ENCODE peak calls at places on chromosomes 7 and 10, in six cellular contexts. One of them, this sample, is unnamed.

GRCh38 chr7:70458195-70458695 is 673.7 kb upstream of the GALNT17 start:
- DNase-seq in A549: no peak
- DNase-seq in IMR-90: no peak
- DNase-seq in prostate gland: no peak
- DNase-seq in heart right ventricle: no peak
- DNase-seq in ovary: no peak
- DNase-seq in this sample: no peak

GRCh38 chr10:28761084-28761875 is 84.0 kb downstream of the BAMBI start:
- DNase-seq in A549: no peak
- DNase-seq in IMR-90: no peak
- DNase-seq in prostate gland: no peak
- DNase-seq in heart right ventricle: no peak
- DNase-seq in ovary: no peak
- DNase-seq in this sample: no peak

GRCh38 chr7:6495597-6496262 is 48.0 kb upstream of the DAGLB start:
- DNase-seq in A549: no peak
- DNase-seq in IMR-90: peak; percentile 45
- DNase-seq in prostate gland: no peak
- DNase-seq in heart right ventricle: no peak
- DNase-seq in ovary: no peak
- DNase-seq in this sample: no peak

GRCh38 chr10:77087406-77087805 is 550.2 kb downstream of the KCNMA1 start:
- DNase-seq in A549: no peak
- DNase-seq in IMR-90: peak; percentile 66
- DNase-seq in prostate gland: no peak
- DNase-seq in heart right ventricle: no peak
- DNase-seq in ovary: no peak
- DNase-seq in this sample: no peak

GRCh38 chr7:4416436-4417092 is 265.5 kb upstream of the FOXK1 start:
- DNase-seq in A549: no peak
- DNase-seq in IMR-90: no peak
- DNase-seq in prostate gland: peak; percentile 5
- DNase-seq in heart right ventricle: no peak
- DNase-seq in ovary: no peak
- DNase-seq in this sample: no peak

GRCh38 chr7:151794508-151795167 is 82.3 kb downstream of the PRKAG2 start:
- DNase-seq in A549: no peak
- DNase-seq in IMR-90: peak; percentile 10
- DNase-seq in prostate gland: no peak
- DNase-seq in heart right ventricle: no peak
- DNase-seq in ovary: no peak
- DNase-seq in this sample: peak; percentile 55

GRCh38 chr10:543131-543530 is 146.3 kb downstream of the DIP2C start:
- DNase-seq in A549: no peak
- DNase-seq in IMR-90: no peak
- DNase-seq in prostate gland: no peak
- DNase-seq in heart right ventricle: no peak
- DNase-seq in ovary: no peak
- DNase-seq in this sample: no peak

GRCh38 chr7:134888141-134888740 is 98.1 kb upstream of the AGBL3 start:
- DNase-seq in A549: no peak
- DNase-seq in IMR-90: no peak
- DNase-seq in prostate gland: no peak
- DNase-seq in heart right ventricle: no peak
- DNase-seq in ovary: no peak
- DNase-seq in this sample: peak; percentile 63

GRCh38 chr10:98338318-98338717 is 70.3 kb upstream of the LOXL4 start:
- DNase-seq in A549: no peak
- DNase-seq in IMR-90: peak; percentile 23
- DNase-seq in prostate gland: no peak
- DNase-seq in heart right ventricle: no peak
- DNase-seq in ovary: no peak
- DNase-seq in this sample: no peak

GRCh38 chr7:118657391-118658005 is 433.0 kb downstream of the ANKRD7 start:
- DNase-seq in A549: no peak
- DNase-seq in IMR-90: no peak
- DNase-seq in prostate gland: no peak
- DNase-seq in heart right ventricle: no peak
- DNase-seq in ovary: no peak
- DNase-seq in this sample: no peak

GRCh38 chr10:65581426-65582026 is 1344.3 kb upstream of the LRRTM3 start:
- DNase-seq in A549: no peak
- DNase-seq in IMR-90: no peak
- DNase-seq in prostate gland: no peak
- DNase-seq in heart right ventricle: no peak
- DNase-seq in ovary: no peak
- DNase-seq in this sample: peak; percentile 28

GRCh38 chr7:131218727-131219128 is 108.9 kb upstream of the MKLN1 start:
- DNase-seq in A549: no peak
- DNase-seq in IMR-90: no peak
- DNase-seq in prostate gland: no peak
- DNase-seq in heart right ventricle: no peak
- DNase-seq in ovary: no peak
- DNase-seq in this sample: no peak

GRCh38 chr7:125409921-125410320 is 480.3 kb upstream of the POT1 start:
- DNase-seq in A549: no peak
- DNase-seq in IMR-90: no peak
- DNase-seq in prostate gland: no peak
- DNase-seq in heart right ventricle: no peak
- DNase-seq in ovary: no peak
- DNase-seq in this sample: no peak

GRCh38 chr10:47048533-47048905 is 137.3 kb downstream of the PTPN20 start:
- DNase-seq in A549: no peak
- DNase-seq in IMR-90: no peak
- DNase-seq in prostate gland: no peak
- DNase-seq in heart right ventricle: no peak
- DNase-seq in ovary: no peak
- DNase-seq in this sample: no peak

GRCh38 chr10:102399217-102400021 is 3.9 kb downstream of the NFKB2 start:
- DNase-seq in A549: peak; percentile 79
- DNase-seq in IMR-90: peak; percentile 82
- DNase-seq in prostate gland: peak; percentile 85
- DNase-seq in heart right ventricle: peak; percentile 91
- DNase-seq in ovary: peak; percentile 85
- DNase-seq in this sample: peak; percentile 99

GRCh38 chr7:135512135-135512887 is 2.4 kb upstream of the CNOT4 start:
- DNase-seq in A549: peak; percentile 69
- DNase-seq in IMR-90: peak; percentile 52
- DNase-seq in prostate gland: no peak
- DNase-seq in heart right ventricle: no peak
- DNase-seq in ovary: no peak
- DNase-seq in this sample: no peak

GRCh38 chr7:148084138-148084537 is 506.4 kb upstream of the C7orf33 start:
- DNase-seq in A549: no peak
- DNase-seq in IMR-90: peak; percentile 19
- DNase-seq in prostate gland: peak; percentile 49
- DNase-seq in heart right ventricle: no peak
- DNase-seq in ovary: peak; percentile 64
- DNase-seq in this sample: no peak

GRCh38 chr7:113963356-113963755 is 44.5 kb upstream of the PPP1R3A start:
- DNase-seq in A549: no peak
- DNase-seq in IMR-90: no peak
- DNase-seq in prostate gland: no peak
- DNase-seq in heart right ventricle: no peak
- DNase-seq in ovary: no peak
- DNase-seq in this sample: no peak

GRCh38 chr10:86795353-86795752 is 38.9 kb downstream of the BMPR1A start:
- DNase-seq in A549: peak; percentile 16
- DNase-seq in IMR-90: peak; percentile 89
- DNase-seq in prostate gland: no peak
- DNase-seq in heart right ventricle: no peak
- DNase-seq in ovary: no peak
- DNase-seq in this sample: no peak

GRCh38 chr10:113322843-113323242 is 230.0 kb upstream of the HABP2 start:
- DNase-seq in A549: no peak
- DNase-seq in IMR-90: no peak
- DNase-seq in prostate gland: no peak
- DNase-seq in heart right ventricle: no peak
- DNase-seq in ovary: no peak
- DNase-seq in this sample: peak; percentile 68

GRCh38 chr7:66265566-66265965 is 60.4 kb downstream of the TPST1 start:
- DNase-seq in A549: no peak
- DNase-seq in IMR-90: peak; percentile 45
- DNase-seq in prostate gland: no peak
- DNase-seq in heart right ventricle: no peak
- DNase-seq in ovary: no peak
- DNase-seq in this sample: no peak

GRCh38 chr10:124344266-124344590 is 74.5 kb downstream of the OAT start:
- DNase-seq in A549: no peak
- DNase-seq in IMR-90: no peak
- DNase-seq in prostate gland: no peak
- DNase-seq in heart right ventricle: no peak
- DNase-seq in ovary: no peak
- DNase-seq in this sample: no peak

GRCh38 chr10:71975891-71976725 is 11.9 kb downstream of the CHST3 start:
- DNase-seq in A549: peak; percentile 80
- DNase-seq in IMR-90: peak; percentile 83
- DNase-seq in prostate gland: peak; percentile 40
- DNase-seq in heart right ventricle: no peak
- DNase-seq in ovary: peak; percentile 72
- DNase-seq in this sample: peak; percentile 59

GRCh38 chr10:47456096-47456485 is 27.8 kb downstream of the ANXA8 start:
- DNase-seq in A549: no peak
- DNase-seq in IMR-90: no peak
- DNase-seq in prostate gland: no peak
- DNase-seq in heart right ventricle: no peak
- DNase-seq in ovary: peak; percentile 2
- DNase-seq in this sample: no peak

GRCh38 chr10:132554991-132555647 is 17.5 kb downstream of the INPP5A start:
- DNase-seq in A549: no peak
- DNase-seq in IMR-90: no peak
- DNase-seq in prostate gland: no peak
- DNase-seq in heart right ventricle: peak; percentile 64
- DNase-seq in ovary: no peak
- DNase-seq in this sample: peak; percentile 91

GRCh38 chr10:28938745-28939144 is 261.4 kb downstream of the BAMBI start:
- DNase-seq in A549: no peak
- DNase-seq in IMR-90: peak; percentile 71
- DNase-seq in prostate gland: peak; percentile 14
- DNase-seq in heart right ventricle: no peak
- DNase-seq in ovary: no peak
- DNase-seq in this sample: no peak

GRCh38 chr10:11757452-11757819 is 15.3 kb downstream of the ECHDC3 start:
- DNase-seq in A549: no peak
- DNase-seq in IMR-90: peak; percentile 91
- DNase-seq in prostate gland: peak; percentile 65
- DNase-seq in heart right ventricle: peak; percentile 25
- DNase-seq in ovary: peak; percentile 85
- DNase-seq in this sample: no peak

GRCh38 chr10:88754272-88754671 is 5.5 kb upstream of the LIPN start:
- DNase-seq in A549: no peak
- DNase-seq in IMR-90: peak; percentile 35
- DNase-seq in prostate gland: no peak
- DNase-seq in heart right ventricle: no peak
- DNase-seq in ovary: no peak
- DNase-seq in this sample: no peak

GRCh38 chr7:121016976-121017375 is 28.5 kb downstream of the CPED1 start:
- DNase-seq in A549: no peak
- DNase-seq in IMR-90: peak; percentile 87
- DNase-seq in prostate gland: no peak
- DNase-seq in heart right ventricle: no peak
- DNase-seq in ovary: no peak
- DNase-seq in this sample: no peak

GRCh38 chr10:101552445-101552844 is 35.6 kb downstream of the POLL start:
- DNase-seq in A549: no peak
- DNase-seq in IMR-90: no peak
- DNase-seq in prostate gland: no peak
- DNase-seq in heart right ventricle: no peak
- DNase-seq in ovary: no peak
- DNase-seq in this sample: no peak

GRCh38 chr7:145156834-145157233 is 321.0 kb upstream of the TPK1 start:
- DNase-seq in A549: no peak
- DNase-seq in IMR-90: no peak
- DNase-seq in prostate gland: no peak
- DNase-seq in heart right ventricle: no peak
- DNase-seq in ovary: no peak
- DNase-seq in this sample: no peak

GRCh38 chr10:69092959-69093850 is 5.3 kb downstream of the SRGN start:
- DNase-seq in A549: peak; percentile 72
- DNase-seq in IMR-90: peak; percentile 89
- DNase-seq in prostate gland: peak; percentile 75
- DNase-seq in heart right ventricle: peak; percentile 16
- DNase-seq in ovary: peak; percentile 65
- DNase-seq in this sample: peak; percentile 69
- H3K4me1 ChIP-seq in A549: peaks cover 5% of the 10 kb centered on the region
- H3K4me1 ChIP-seq in IMR-90: peaks cover 6% of the 10 kb centered on the region
- H3K4me1 ChIP-seq in prostate gland: no peaks in the 10 kb centered on the region
- H3K4me1 ChIP-seq in heart right ventricle: peaks cover 7% of the 10 kb centered on the region
- H3K4me1 ChIP-seq in ovary: no peaks in the 10 kb centered on the region
- H3K4me1 ChIP-seq in this sample: peaks cover 75% of the 10 kb centered on the region

GRCh38 chr7:29883462-29884398 is 77.4 kb downstream of the WIPF3 start:
- DNase-seq in A549: no peak
- DNase-seq in IMR-90: no peak
- DNase-seq in prostate gland: peak; percentile 36
- DNase-seq in heart right ventricle: no peak
- DNase-seq in ovary: no peak
- DNase-seq in this sample: peak; percentile 77
- H3K4me3 ChIP-seq in A549: no peak overlapping the region
- H3K4me3 ChIP-seq in IMR-90: no peak overlapping the region
- H3K4me3 ChIP-seq in prostate gland: peak overlapping the region; percentile 48
- H3K4me3 ChIP-seq in heart right ventricle: no peak overlapping the region
- H3K4me3 ChIP-seq in ovary: peak overlapping the region; percentile 26
- H3K4me3 ChIP-seq in this sample: peak overlapping the region; percentile 13

GRCh38 chr7:90708841-90709317 is 112.8 kb downstream of the CDK14 start:
- DNase-seq in A549: no peak
- DNase-seq in IMR-90: no peak
- DNase-seq in prostate gland: no peak
- DNase-seq in heart right ventricle: no peak
- DNase-seq in ovary: no peak
- DNase-seq in this sample: no peak

GRCh38 chr7:90706067-90706716 is 110.1 kb downstream of the CDK14 start:
- DNase-seq in A549: no peak
- DNase-seq in IMR-90: peak; percentile 70
- DNase-seq in prostate gland: peak; percentile 60
- DNase-seq in heart right ventricle: no peak
- DNase-seq in ovary: no peak
- DNase-seq in this sample: no peak

GRCh38 chr7:90713628-90714027 is 117.5 kb downstream of the CDK14 start:
- DNase-seq in A549: no peak
- DNase-seq in IMR-90: no peak
- DNase-seq in prostate gland: no peak
- DNase-seq in heart right ventricle: no peak
- DNase-seq in ovary: no peak
- DNase-seq in this sample: no peak

GRCh38 chr7:90709501-90710465 is 113.7 kb downstream of the CDK14 start:
- DNase-seq in A549: no peak
- DNase-seq in IMR-90: peak; percentile 78
- DNase-seq in prostate gland: no peak
- DNase-seq in heart right ventricle: no peak
- DNase-seq in ovary: peak; percentile 42
- DNase-seq in this sample: no peak

GRCh38 chr7:90710466-90710850 is 114.3 kb downstream of the CDK14 start:
- DNase-seq in A549: no peak
- DNase-seq in IMR-90: no peak
- DNase-seq in prostate gland: no peak
- DNase-seq in heart right ventricle: no peak
- DNase-seq in ovary: no peak
- DNase-seq in this sample: no peak
- H3K4me1 ChIP-seq in A549: no peaks in the 10 kb centered on the region
- H3K4me1 ChIP-seq in IMR-90: peaks cover 10% of the 10 kb centered on the region
- H3K4me1 ChIP-seq in prostate gland: peaks cover 9% of the 10 kb centered on the region
- H3K4me1 ChIP-seq in heart right ventricle: peaks cover 4% of the 10 kb centered on the region
- H3K4me1 ChIP-seq in ovary: peaks cover 14% of the 10 kb centered on the region
- H3K4me1 ChIP-seq in this sample: peaks cover 4% of the 10 kb centered on the region

GRCh38 chr7:132708501-132708900 is 132.2 kb upstream of the PLXNA4 start:
- DNase-seq in A549: no peak
- DNase-seq in IMR-90: no peak
- DNase-seq in prostate gland: no peak
- DNase-seq in heart right ventricle: no peak
- DNase-seq in ovary: no peak
- DNase-seq in this sample: no peak
- H3K4me3 ChIP-seq in A549: no peak overlapping the region
- H3K4me3 ChIP-seq in IMR-90: no peak overlapping the region
- H3K4me3 ChIP-seq in prostate gland: no peak overlapping the region
- H3K4me3 ChIP-seq in heart right ventricle: no peak overlapping the region
- H3K4me3 ChIP-seq in ovary: no peak overlapping the region
- H3K4me3 ChIP-seq in this sample: no peak overlapping the region